ENCODE peak calls at places on chromosomes 16 and 17, in nine cellular contexts. H is sigmoid colon, S is stomach, G is HCT116, X is Panc1, N is prostate gland, R is H1, P is suprapubic skin, Y is endothelial cell of umbilical vein. V is an unnamed sample.

GRCh38 chr17:63349478-63350000 is 96.6 kb downstream of the CYB561 start:
- DNase-seq in H (no peak), S (no peak), G (no peak), X (no peak), N (no peak), R (no peak), P (no peak), Y (no peak), V (no peak)

GRCh38 chr17:44996304-44996703 is 28.2 kb upstream of the C1QL1 start:
- DNase-seq in H (no peak), S (no peak), G (no peak), X (no peak), N (no peak), R (no peak), P (no peak), Y (no peak), V (no peak)

GRCh38 chr17:3008336-3009279 is 54.8 kb downstream of the OR1D5 start:
- DNase-seq in H (peak), S (no peak), G (no peak), X (no peak), N (no peak), R (no peak), P (no peak), Y (no peak), V (peak)

GRCh38 chr16:12551530-12551929 is 252.2 kb downstream of the CPPED1 start:
- DNase-seq in H (no peak), S (no peak), G (no peak), X (no peak), N (no peak), R (no peak), P (no peak), Y (no peak), V (no peak)

GRCh38 chr17:82875418-82875856 is 35.6 kb upstream of the ZNF750 start:
- DNase-seq in H (no peak), S (peak), G (no peak), X (no peak), N (peak), R (peak), P (peak), Y (peak), V (peak)

GRCh38 chr16:2085669-2086068 is 37.9 kb downstream of the TSC2 start:
- DNase-seq in H (no peak), S (no peak), G (no peak), X (no peak), N (no peak), R (no peak), P (no peak), Y (no peak), V (no peak)

GRCh38 chr17:79473111-79473835 is 137.6 kb downstream of the RBFOX3 start:
- DNase-seq in H (no peak), S (no peak), G (no peak), X (no peak), N (no peak), R (no peak), P (no peak), Y (no peak), V (no peak)

GRCh38 chr17:75610103-75610984 is 22.7 kb downstream of the MYO15B start:
- DNase-seq in H (no peak), S (peak), G (no peak), X (no peak), N (no peak), R (no peak), P (no peak), Y (no peak), V (no peak)

GRCh38 chr17:65559802-65560627 is 1.4 kb downstream of the AXIN2 start:
- DNase-seq in H (no peak), S (peak), G (no peak), X (no peak), N (peak), R (peak), P (no peak), Y (peak), V (peak)

GRCh38 chr16:65667013-65667578 is 545.2 kb upstream of the CDH11 start:
- DNase-seq in H (no peak), S (no peak), G (no peak), X (no peak), N (no peak), R (no peak), P (no peak), Y (no peak), V (no peak)

GRCh38 chr16:2986623-2987188 is 6.5 kb upstream of the PKMYT1 start:
- DNase-seq in H (no peak), S (no peak), G (no peak), X (no peak), N (no peak), R (no peak), P (no peak), Y (no peak), V (no peak)

GRCh38 chr16:56450275-56450889 is 750 bp downstream of the NUDT21 start:
- DNase-seq in H (no peak), S (no peak), G (no peak), X (no peak), N (no peak), R (no peak), P (no peak), Y (peak), V (peak)

GRCh38 chr17:64682261-64683181 is 20.4 kb upstream of the SMURF2 start:
- DNase-seq in H (no peak), S (no peak), G (no peak), X (no peak), N (no peak), R (no peak), P (no peak), Y (peak), V (no peak)

GRCh38 chr16:85947511-85948509 is 48.8 kb downstream of the IRF8 start:
- DNase-seq in H (no peak), S (peak), G (no peak), X (no peak), N (no peak), R (no peak), P (no peak), Y (no peak), V (no peak)

GRCh38 chr16:65453646-65454045 is 331.8 kb upstream of the CDH11 start:
- DNase-seq in H (no peak), S (no peak), G (no peak), X (no peak), N (no peak), R (no peak), P (no peak), Y (no peak), V (no peak)

DNA sequence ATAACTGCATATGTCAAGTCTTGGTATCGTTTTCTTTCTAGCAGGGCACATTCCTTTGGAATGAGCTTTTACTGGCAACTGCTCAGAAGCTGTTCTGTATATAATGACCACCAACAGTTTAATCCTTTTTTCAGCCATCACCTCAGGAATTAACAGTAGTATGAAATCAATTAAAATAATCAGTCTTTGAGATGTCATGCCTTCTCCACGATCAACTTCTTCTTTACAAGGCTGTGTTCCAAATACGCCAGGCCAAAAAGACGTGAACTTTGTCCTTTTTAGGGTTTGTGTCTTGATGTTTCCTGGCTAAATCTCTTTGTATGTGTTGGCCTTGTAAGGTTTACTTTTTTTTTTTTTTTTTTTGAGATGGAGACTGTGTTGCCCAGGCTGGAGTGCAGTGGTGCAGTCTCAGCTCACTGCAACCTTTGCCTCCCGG is 54.9 kb downstream of the ABCC1 start:
- DNase-seq in H (no peak), S (no peak), G (no peak), X (no peak), N (no peak), R (no peak), P (no peak), Y (peak), V (no peak)
- TF ChIP-seq POLR2AphosphoS5 in H (peak), S (no peak), G (no peak), X (peak), N (no peak), R (no peak), P (no peak), Y (no peak), V (no peak)

GRCh38 chr16:75265911-75266701 is 14.7 kb upstream of the BCAR1 start:
- DNase-seq in H (peak), S (peak), G (no peak), X (no peak), N (peak), R (peak), P (peak), Y (peak), V (no peak)
- H3K4me3 ChIP-seq in H (peak), S (peak), G (peak), X (peak), N (peak), R (peak), P (peak), Y (peak), V (peak)

GRCh38 chr17:61205931-61206330 is 193.7 kb upstream of the TBX2 start:
- DNase-seq in H (no peak), S (no peak), G (no peak), X (no peak), N (no peak), R (no peak), P (no peak), Y (no peak), V (no peak)

GRCh38 chr17:61205406-61205805 is 194.2 kb upstream of the TBX2 start:
- DNase-seq in H (no peak), S (no peak), G (no peak), X (no peak), N (no peak), R (no peak), P (no peak), Y (no peak), V (no peak)

GRCh38 chr17:61204456-61204855 is 195.2 kb upstream of the TBX2 start:
- DNase-seq in H (no peak), S (no peak), G (no peak), X (no peak), N (no peak), R (no peak), P (no peak), Y (no peak), V (no peak)

GRCh38 chr17:61202564-61202963 is 197.1 kb upstream of the TBX2 start:
- DNase-seq in H (no peak), S (no peak), G (no peak), X (no peak), N (no peak), R (no peak), P (no peak), Y (no peak), V (no peak)

GRCh38 chr17:61203765-61204164 is 195.9 kb upstream of the TBX2 start:
- DNase-seq in H (no peak), S (no peak), G (no peak), X (no peak), N (no peak), R (no peak), P (no peak), Y (no peak), V (no peak)
- H3K27ac ChIP-seq in H (no peak), S (peak), G (no peak), X (peak), N (peak), R (no peak), P (no peak), Y (no peak), V (peak)

GRCh38 chr16:84286568-84287220 is 8.0 kb upstream of the WFDC1 start:
- DNase-seq in H (peak), S (peak), G (no peak), X (no peak), N (no peak), R (no peak), P (no peak), Y (no peak), V (peak)

GRCh38 chr16:84283314-84284167 is 11.1 kb upstream of the WFDC1 start:
- DNase-seq in H (no peak), S (no peak), G (no peak), X (no peak), N (no peak), R (no peak), P (no peak), Y (no peak), V (no peak)

GRCh38 chr16:84281077-84281476 is 13.6 kb upstream of the WFDC1 start:
- DNase-seq in H (no peak), S (no peak), G (peak), X (no peak), N (no peak), R (peak), P (no peak), Y (no peak), V (no peak)

GRCh38 chr16:84282533-84282932 is 12.1 kb upstream of the WFDC1 start:
- DNase-seq in H (no peak), S (no peak), G (no peak), X (no peak), N (no peak), R (no peak), P (no peak), Y (no peak), V (no peak)

DNA sequence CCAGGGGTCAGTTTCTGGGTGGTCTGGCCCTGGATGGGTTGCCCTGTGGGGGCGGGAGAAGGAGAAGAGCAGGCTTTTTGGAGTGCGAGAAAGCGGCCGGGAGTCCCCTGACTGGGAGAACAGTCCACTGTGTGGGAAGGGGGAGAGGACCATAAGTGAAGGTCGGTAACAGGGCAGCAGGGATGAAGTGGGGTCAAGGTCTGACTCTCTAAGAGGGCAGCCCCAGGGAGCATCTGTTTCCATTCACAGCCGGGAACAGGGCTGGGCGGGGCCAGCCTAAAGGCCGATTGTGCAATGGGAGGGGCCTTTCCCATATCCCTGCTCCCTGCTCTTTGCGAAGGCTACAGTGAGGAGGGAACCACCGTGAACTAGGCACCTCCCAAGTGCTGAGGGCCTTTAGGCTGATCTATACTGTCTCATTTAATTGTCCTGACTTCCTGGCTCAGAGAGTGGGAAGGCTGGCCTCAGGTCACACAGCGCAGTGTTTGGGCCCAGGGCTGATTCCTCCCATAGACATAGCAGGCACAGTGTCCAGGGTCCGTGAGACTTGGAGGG is 10.4 kb upstream of the WFDC1 start:
- DNase-seq in H (peak), S (peak), G (no peak), X (no peak), N (no peak), R (peak), P (no peak), Y (no peak), V (peak)
- TF ChIP-seq POLR2AphosphoS5 in H (peak), S (peak), G (no peak), X (no peak), N (peak), R (no peak), P (no peak), Y (no peak), V (peak)

GRCh38 chr17:17752822-17753448 is 71.7 kb downstream of the RAI1 start:
- DNase-seq in H (no peak), S (no peak), G (no peak), X (no peak), N (no peak), R (no peak), P (no peak), Y (peak), V (peak)

GRCh38 chr17:17750881-17751280 is 69.6 kb downstream of the RAI1 start:
- DNase-seq in H (no peak), S (no peak), G (no peak), X (no peak), N (no peak), R (no peak), P (no peak), Y (no peak), V (peak)

GRCh38 chr17:17751489-17751995 is 70.3 kb downstream of the RAI1 start:
- DNase-seq in H (no peak), S (no peak), G (no peak), X (no peak), N (no peak), R (no peak), P (no peak), Y (peak), V (no peak)

GRCh38 chr17:17749921-17750320 is 68.7 kb downstream of the RAI1 start:
- DNase-seq in H (no peak), S (peak), G (peak), X (no peak), N (no peak), R (peak), P (no peak), Y (peak), V (no peak)

GRCh38 chr17:17751996-17752821 is 71.0 kb downstream of the RAI1 start:
- DNase-seq in H (peak), S (peak), G (peak), X (peak), N (peak), R (peak), P (peak), Y (peak), V (peak)
- H3K4me3 ChIP-seq in H (peak), S (peak), G (peak), X (peak), N (peak), R (peak), P (peak), Y (no peak), V (peak)

GRCh38 chr17:55265434-55266021 is 768 bp downstream of the HLF start:
- DNase-seq in H (peak), S (no peak), G (no peak), X (no peak), N (no peak), R (peak), P (no peak), Y (no peak), V (peak)
- H3K27ac ChIP-seq in H (peak), S (peak), G (no peak), X (no peak), N (peak), R (no peak), P (peak), Y (no peak), V (peak)